ENCODE peak calls at places on chromosomes 1 and 21, in six cellular contexts. Y is AG09309, M is choroid plexus epithelial cell, I is lower leg skin, H is GM20000, F is spleen. J is an unnamed sample.

GRCh38 chr1:234750922-234751595 is 141.1 kb upstream of the IRF2BP2 start:
- DNase-seq in F (no peak), Y (no peak), H (no peak), M (no peak), I (no peak), J (no peak)

GRCh38 chr21:29470397-29470796 is 171.7 kb downstream of the BACH1 start:
- DNase-seq in I (no peak), Y (no peak), M (no peak), F (no peak), H (no peak), J (no peak)

GRCh38 chr1:69475021-69475420 is 92.7 kb upstream of the LRRC7 start:
- DNase-seq in H (no peak), Y (no peak), M (no peak), I (no peak), F (no peak), J (no peak)

GRCh38 chr1:7493711-7494110 is 277.4 kb upstream of the VAMP3 start:
- DNase-seq in I (no peak), F (no peak), H (no peak), M (no peak), Y (no peak), J (peak; percentile 46)

GRCh38 chr1:208515123-208515522 is 270.9 kb upstream of the PLXNA2 start:
- DNase-seq in H (no peak), I (no peak), Y (no peak), F (no peak), M (no peak), J (no peak)

GRCh38 chr1:110152133-110152785 is 2.0 kb downstream of the SLC6A17 start:
- DNase-seq in H (no peak), M (peak; percentile 7), Y (no peak), I (no peak), F (peak; percentile 56), J (no peak)

GRCh38 chr21:36145259-36145658 is 10.4 kb downstream of the CBR3 start:
- DNase-seq in F (no peak), H (no peak), I (no peak), M (no peak), Y (no peak), J (no peak)

GRCh38 chr1:111234866-111235265 is 7.4 kb downstream of the CHI3L2 start:
- DNase-seq in M (peak; percentile 31), I (no peak), H (no peak), Y (peak; percentile 39), F (no peak), J (no peak)

GRCh38 chr21:29130234-29130993 is at the start of gene MAP3K7CL:
- DNase-seq in F (no peak), M (peak; percentile 100), Y (peak; percentile 99), H (no peak), I (peak; percentile 89), J (peak; percentile 19)

GRCh38 chr1:171141336-171142051 is 43.6 kb upstream of the FMO2 start:
- DNase-seq in M (peak; percentile 98), H (no peak), I (no peak), Y (peak; percentile 89), F (no peak), J (no peak)

GRCh38 chr1:155389831-155390230 is 69.1 kb downstream of the RUSC1 start:
- DNase-seq in I (no peak), M (peak; percentile 33), Y (no peak), H (no peak), F (no peak), J (no peak)

GRCh38 chr1:19400189-19400588 is 85.2 kb downstream of the CAPZB start:
- DNase-seq in H (no peak), I (no peak), F (no peak), M (peak; percentile 18), Y (no peak), J (no peak)

GRCh38 chr1:222654849-222655248 is 37.0 kb downstream of the MIA3 start:
- DNase-seq in F (peak; percentile 80), H (peak; percentile 66), I (no peak), Y (peak; percentile 46), M (peak; percentile 66), J (no peak)

GRCh38 chr1:30738040-30738441 is 14.7 kb upstream of the MATN1 start:
- DNase-seq in I (no peak), M (no peak), H (no peak), Y (no peak), F (no peak), J (no peak)

GRCh38 chr1:98172578-98172977 is 251.7 kb upstream of the DPYD start:
- DNase-seq in H (no peak), M (no peak), F (no peak), I (no peak), Y (no peak), J (no peak)

GRCh38 chr1:67094191-67094590 is 40.2 kb upstream of the SLC35D1 start:
- DNase-seq in Y (no peak), H (no peak), M (no peak), I (no peak), F (no peak), J (no peak)

GRCh38 chr1:186188004-186188539 is 187.0 kb downstream of the TPR start:
- DNase-seq in H (no peak), I (no peak), Y (peak; percentile 52), F (no peak), M (peak; percentile 86), J (no peak)

GRCh38 chr21:29133796-29134195 is 3.4 kb downstream of the MAP3K7CL start:
- DNase-seq in H (no peak), I (no peak), M (peak; percentile 72), F (no peak), Y (no peak), J (no peak)

GRCh38 chr1:204506969-204507316 is 9.3 kb upstream of the MDM4 start:
- DNase-seq in M (peak; percentile 96), H (peak; percentile 54), Y (peak; percentile 84), I (peak; percentile 94), F (no peak), J (peak; percentile 73)

GRCh38 chr1:204505674-204506073 is 10.5 kb upstream of the MDM4 start:
- DNase-seq in H (no peak), F (no peak), M (no peak), I (no peak), Y (no peak), J (no peak)

GRCh38 chr1:204503913-204504519 is 9.4 kb upstream of the PIK3C2B start:
- DNase-seq in I (no peak), H (no peak), Y (no peak), M (no peak), F (no peak), J (no peak)

GRCh38 chr1:204507317-204508105 is 8.7 kb upstream of the MDM4 start:
- DNase-seq in H (no peak), Y (no peak), M (peak; percentile 50), I (no peak), F (no peak), J (peak; percentile 61)

DNA sequence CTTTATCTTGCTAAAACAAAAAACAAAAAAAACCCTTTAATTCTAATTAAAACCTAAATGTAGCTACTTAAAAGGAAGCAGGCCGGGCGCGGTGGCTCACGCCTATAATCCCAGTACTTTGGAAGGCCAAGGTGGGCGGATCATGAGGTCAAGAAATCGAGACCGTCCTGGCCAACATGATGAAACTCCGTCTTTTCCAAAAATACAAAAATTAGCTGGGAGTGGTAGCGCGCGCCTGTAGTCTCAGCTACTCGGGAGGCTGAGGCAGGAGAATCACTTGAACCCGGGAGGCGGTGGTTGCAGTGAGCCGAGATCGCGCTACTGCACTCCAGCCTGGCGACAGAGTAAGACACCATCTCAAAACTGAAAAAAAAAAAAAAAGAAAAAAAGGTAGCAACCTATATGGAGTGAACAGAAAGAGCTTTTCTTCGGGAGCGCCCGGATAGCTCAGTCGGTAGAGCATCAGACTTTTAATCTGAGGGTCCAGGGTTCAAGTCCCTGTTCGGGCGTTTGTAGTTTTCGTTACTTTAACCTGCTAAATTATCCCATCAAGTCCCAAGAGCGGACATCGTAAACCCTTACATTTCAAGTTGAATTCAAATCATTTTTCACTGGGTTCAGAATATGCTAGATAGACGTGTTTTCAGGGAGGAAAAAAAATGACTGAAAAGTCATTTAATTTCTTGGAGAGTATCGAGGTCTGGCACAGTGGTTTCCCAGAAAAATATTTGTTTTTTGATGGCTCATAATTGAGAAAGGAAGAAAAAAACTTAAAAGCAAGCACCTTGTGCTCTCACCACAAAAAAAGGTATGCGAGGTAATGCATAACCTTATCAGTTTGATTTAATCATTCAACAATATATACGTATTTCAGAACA is 9.9 kb upstream of the MDM4 start:
- DNase-seq in H (no peak), M (peak; percentile 95), I (peak; percentile 91), F (peak; percentile 85), Y (peak; percentile 90), J (peak; percentile 70)
- TF ChIP-seq CTCF in H (no peak), M (no peak), I (no peak), F (no peak), Y (no peak), J (no peak)

GRCh38 chr1:207318072-207318619 is 3.3 kb upstream of the CD55 start:
- DNase-seq in Y (no peak), M (no peak), I (no peak), F (no peak), H (no peak), J (no peak)

GRCh38 chr1:207321790-207322530 is 482 bp downstream of the CD55 start:
- DNase-seq in M (peak; percentile 39), F (no peak), Y (no peak), H (no peak), I (peak; percentile 86), J (no peak)

GRCh38 chr1:207319207-207319606 is 2.3 kb upstream of the CD55 start:
- DNase-seq in H (no peak), I (no peak), M (no peak), F (no peak), Y (no peak), J (no peak)

GRCh38 chr1:207323425-207323976 is 2.0 kb downstream of the CD55 start:
- DNase-seq in I (no peak), Y (no peak), H (no peak), M (no peak), F (no peak), J (no peak)

DNA sequence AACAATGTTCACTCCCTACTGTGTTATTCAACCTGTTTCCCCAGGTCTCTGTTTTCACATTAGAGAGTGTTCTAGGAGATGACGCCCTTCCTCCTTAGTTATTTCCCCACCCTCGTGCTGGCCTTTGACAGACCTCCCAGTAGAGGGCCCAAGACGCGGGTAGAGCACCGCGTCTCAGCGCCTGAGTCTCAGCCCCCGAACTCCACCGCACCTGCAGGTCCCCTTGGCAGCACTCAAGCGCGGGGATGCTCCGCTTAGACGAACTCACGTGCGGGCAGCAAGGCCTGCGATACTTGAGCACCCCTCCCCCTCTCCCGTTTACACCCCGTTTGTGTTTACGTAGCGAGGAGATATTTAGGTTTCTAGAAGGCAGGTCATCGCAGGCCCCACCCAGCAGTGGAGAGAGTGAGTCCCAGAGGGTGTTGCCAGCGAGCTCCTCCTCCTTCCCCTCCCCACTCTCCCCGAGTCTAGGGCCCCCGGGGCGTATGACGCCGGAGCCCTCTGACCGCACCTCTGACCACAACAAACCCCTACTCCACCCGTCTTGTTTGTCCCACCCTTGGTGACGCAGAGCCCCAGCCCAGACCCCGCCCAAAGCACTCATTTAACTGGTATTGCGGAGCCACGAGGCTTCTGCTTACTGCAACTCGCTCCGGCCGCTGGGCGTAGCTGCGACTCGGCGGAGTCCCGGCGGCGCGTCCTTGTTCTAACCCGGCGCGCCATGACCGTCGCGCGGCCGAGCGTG is at the start of gene CD55:
- DNase-seq in M (peak; percentile 97), F (peak; percentile 99), Y (peak; percentile 71), H (peak; percentile 93), I (peak; percentile 99), J (peak; percentile 89)
- TF ChIP-seq CTCF in M (peak; percentile 15), F (peak; percentile 54), Y (peak; percentile 31), H (peak; percentile 16), I (no peak), J (no peak)

GRCh38 chr1:1100296-1100695 is 15.6 kb downstream of the C1orf159 start:
- DNase-seq in M (no peak), F (peak; percentile 2), Y (no peak), H (no peak), I (peak; percentile 57), J (no peak)
- TF ChIP-seq CTCF in M (no peak), F (no peak), Y (no peak), H (no peak), I (no peak), J (no peak)

GRCh38 chr1:102434421-102434820 is 437.7 kb upstream of the OLFM3 start:
- DNase-seq in H (peak; percentile 4), M (peak; percentile 3), F (no peak), I (no peak), Y (no peak), J (no peak)
- TF ChIP-seq CTCF in H (peak; percentile 34), M (peak; percentile 29), F (peak; percentile 17), I (no peak), Y (no peak), J (peak; percentile 70)